ENCODE peak calls at places on chromosomes 13 and 19, in four cellular contexts. Z, F, O and S are unnamed samples.
A peak's percentile ranks its signal among the peaks of the same experiment; 100 is the strongest.

GRCh38 chr13:100892981-100893380 is 218.4 kb upstream of the TMTC4 start:
- DNase-seq in Z (no peak), F (no peak), O (no peak), S (no peak)

GRCh38 chr19:48239582-48240141 is 16.1 kb downstream of the CARD8 start:
- DNase-seq in Z (no peak), F (no peak), O (peak; percentile 36), S (no peak)

GRCh38 chr19:30131246-30131645 is 189.2 kb downstream of the URI1 start:
- DNase-seq in Z (no peak), F (no peak), O (no peak), S (no peak)

GRCh38 chr19:49924004-49924880 is 4.8 kb upstream of the ATF5 start:
- DNase-seq in Z (no peak), F (no peak), O (no peak), S (no peak)

GRCh38 chr19:33879818-33880575 is 83.3 kb downstream of the KCTD15 start:
- DNase-seq in Z (no peak), F (no peak), O (no peak), S (no peak)

GRCh38 chr13:41837668-41838067 is 123.2 kb downstream of the VWA8 start:
- DNase-seq in Z (no peak), F (no peak), O (peak; percentile 6), S (no peak)

GRCh38 chr13:112007191-112007590 is 59.8 kb upstream of the SOX1 start:
- DNase-seq in Z (no peak), F (no peak), O (no peak), S (no peak)

GRCh38 chr13:42762917-42763316 is 18.5 kb upstream of the FAM216B start:
- DNase-seq in Z (no peak), F (no peak), O (peak; percentile 52), S (no peak)